ENCODE peak calls at places on chromosomes 11 and 22, in six cellular contexts. W is cardiac muscle cell; C is IMR-90; V is CD8-positive, alpha-beta T cell; J is prostate gland; B is stomach. X is an unnamed sample.

GRCh38 chr11:116835791-116836647 is 1.4 kb downstream of the APOA1 start:
- DNase-seq in J (peak), C (peak), W (peak), B (peak), V (peak), X (peak)

GRCh38 chr11:92675303-92675702 is 294.1 kb upstream of the MTNR1B start:
- DNase-seq in W (no peak), J (no peak), C (no peak), B (no peak), V (no peak), X (no peak)

GRCh38 chr11:12247543-12248287 is 129.7 kb upstream of the PARVA start:
- DNase-seq in C (no peak), J (no peak), W (no peak), B (no peak), V (no peak), X (no peak)

GRCh38 chr22:42645938-42646568 is 3.1 kb downstream of the CYB5R3 start:
- DNase-seq in V (no peak), W (no peak), B (peak), J (peak), C (no peak), X (no peak)

GRCh38 chr11:81112718-81113117 is 1620.9 kb downstream of the FAM181B start:
- DNase-seq in B (no peak), V (no peak), J (no peak), C (no peak), W (no peak), X (no peak)

GRCh38 chr11:100340416-100341323 is 346.4 kb upstream of the ARHGAP42 start:
- DNase-seq in V (no peak), C (no peak), J (no peak), B (no peak), W (peak), X (no peak)

GRCh38 chr11:12435264-12435663 is 57.9 kb downstream of the PARVA start:
- DNase-seq in J (no peak), C (no peak), W (no peak), B (no peak), V (no peak), X (no peak)

GRCh38 chr11:95135155-95135554 is 45.5 kb downstream of the ENDOD1 start:
- DNase-seq in B (peak), J (no peak), C (no peak), V (no peak), W (no peak), X (no peak)

GRCh38 chr11:105838668-105839403 is 183.2 kb downstream of the MSANTD4 start:
- DNase-seq in B (no peak), V (no peak), W (no peak), J (no peak), C (peak), X (no peak)

GRCh38 chr11:126992065-126992803 is 8.3 kb downstream of the KIRREL3 start:
- DNase-seq in V (no peak), C (peak), J (no peak), W (no peak), B (no peak), X (no peak)

GRCh38 chr11:10911907-10912306 is 54.1 kb upstream of the ZBED5 start:
- DNase-seq in J (no peak), W (no peak), C (no peak), V (no peak), B (no peak), X (no peak)

GRCh38 chr11:16978021-16978370 is 36.2 kb downstream of the PLEKHA7 start:
- DNase-seq in B (no peak), W (no peak), J (no peak), C (no peak), V (no peak), X (no peak)

GRCh38 chr11:96008161-96008560 is 84.3 kb upstream of the MTMR2 start:
- DNase-seq in C (peak), J (no peak), W (no peak), B (no peak), V (no peak), X (no peak)

GRCh38 chr11:10017050-10017449 is 277.0 kb downstream of the SBF2 start:
- DNase-seq in C (peak), B (no peak), V (no peak), J (no peak), W (no peak), X (no peak)

GRCh38 chr11:75800728-75801361 is 14.2 kb upstream of the UVRAG start:
- DNase-seq in V (no peak), J (no peak), W (no peak), C (no peak), B (no peak), X (no peak)

GRCh38 chr11:118338637-118339061 is 3.9 kb downstream of the CD3D start:
- DNase-seq in W (no peak), C (no peak), B (peak), V (peak), J (no peak), X (no peak)

GRCh38 chr11:12224537-12224893 is 114.1 kb downstream of the MICAL2 start:
- DNase-seq in B (peak), W (no peak), V (peak), J (peak), C (peak), X (peak)

GRCh38 chr11:71481101-71481960 is 28.3 kb downstream of the NADSYN1 start:
- DNase-seq in W (no peak), V (no peak), J (peak), C (no peak), B (no peak), X (no peak)

GRCh38 chr22:42627981-42628380 is 12.4 kb downstream of the ATP5MGL start:
- DNase-seq in J (no peak), B (no peak), V (no peak), C (no peak), W (no peak), X (no peak)

GRCh38 chr11:128720522-128720985 is 26.7 kb downstream of the FLI1 start:
- DNase-seq in W (peak), V (no peak), B (peak), J (no peak), C (no peak), X (no peak)

GRCh38 chr11:120061036-120061760 is 76.7 kb downstream of the TRIM29 start:
- DNase-seq in C (no peak), V (no peak), B (no peak), J (no peak), W (no peak), X (no peak)

GRCh38 chr22:48475661-48476345 is 1351.9 kb downstream of the BRD1 start:
- DNase-seq in B (no peak), V (no peak), W (no peak), C (no peak), J (no peak), X (peak)

GRCh38 chr11:31625868-31626267 is 116.3 kb downstream of the ELP4 start:
- DNase-seq in V (no peak), C (no peak), W (no peak), B (no peak), J (no peak), X (no peak)

GRCh38 chr22:35459423-35459894 is 59.5 kb downstream of the MCM5 start:
- DNase-seq in J (no peak), B (no peak), C (no peak), V (no peak), W (no peak), X (no peak)

GRCh38 chr11:121095561-121095960 is 5.5 kb upstream of the TECTA start:
- DNase-seq in J (no peak), W (no peak), V (no peak), C (no peak), B (no peak), X (no peak)

GRCh38 chr11:99422581-99423434 is 402.1 kb downstream of the CNTN5 start:
- DNase-seq in C (peak), W (no peak), B (no peak), V (no peak), J (no peak), X (no peak)

DNA sequence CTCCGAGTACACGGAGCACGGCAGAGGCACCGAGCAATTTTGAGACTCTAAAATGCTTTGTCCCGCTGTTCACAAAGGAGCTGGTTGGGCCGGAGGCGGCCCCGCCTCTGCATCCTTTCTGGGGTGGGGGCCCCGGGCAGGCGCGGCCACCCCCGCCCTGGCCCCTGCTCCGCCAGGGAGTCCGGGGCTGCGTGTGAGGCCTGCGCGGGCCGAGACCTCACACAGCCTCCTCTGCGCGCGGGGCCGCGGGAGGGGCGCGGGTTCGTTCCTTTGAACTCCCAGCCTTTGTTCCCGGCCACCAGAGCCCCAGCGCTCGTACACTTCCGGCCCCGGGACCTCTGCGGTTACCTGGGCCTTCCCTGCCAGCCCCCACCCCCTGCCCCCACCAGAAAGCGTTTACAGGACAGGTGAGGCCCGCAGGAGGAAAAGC is 1.6 kb downstream of the FGF19 start:
- DNase-seq in W (no peak), J (no peak), B (no peak), V (no peak), C (no peak), X (no peak)
- H3K4me3 ChIP-seq in W (no peak), J (no peak), B (no peak), V (no peak), C (no peak), X (no peak)

GRCh38 chr11:74709175-74709574 is 22.1 kb downstream of the CHRDL2 start:
- DNase-seq in J (no peak), W (no peak), V (no peak), B (no peak), C (no peak), X (no peak)
- H3K4me3 ChIP-seq in J (no peak), W (no peak), V (no peak), B (no peak), C (no peak), X (no peak)

DNA sequence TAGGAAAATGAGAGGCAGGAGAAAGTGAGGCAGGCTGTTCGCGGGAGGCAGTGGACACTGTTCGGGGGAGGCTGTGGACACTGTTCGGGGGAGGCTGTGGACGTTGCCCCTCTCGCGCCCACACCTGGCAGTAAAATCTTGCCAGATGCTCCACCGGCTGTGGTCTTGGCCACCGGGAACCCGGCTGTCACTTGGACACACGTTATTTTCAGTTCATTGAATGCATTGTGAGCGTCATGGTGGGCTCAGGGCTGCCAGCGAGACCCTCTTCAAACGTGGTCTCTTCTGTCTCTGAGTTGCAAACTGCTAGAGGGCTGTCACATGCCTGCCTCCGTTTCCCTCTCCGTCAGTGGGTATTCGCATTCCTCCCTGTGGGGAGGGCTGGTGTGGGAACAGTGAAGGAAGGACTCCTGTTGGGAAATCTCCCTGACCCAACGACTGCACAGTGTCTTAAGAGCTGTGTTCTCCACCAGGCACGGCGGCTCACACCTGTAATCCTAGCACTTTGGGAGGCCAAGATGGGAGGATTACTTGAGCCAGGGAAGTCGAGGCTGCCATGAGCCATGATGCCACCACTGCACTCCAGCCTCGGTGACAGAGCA is 1.4 kb downstream of the PRR5 start:
- DNase-seq in B (no peak), V (no peak), J (no peak), W (no peak), C (no peak), X (no peak)
- H3K4me3 ChIP-seq in B (peak), V (peak), J (peak), W (peak), C (peak), X (peak)

GRCh38 chr22:26168934-26169311 is 339 bp upstream of the SEZ6L start:
- DNase-seq in C (no peak), B (no peak), V (no peak), W (no peak), J (no peak), X (no peak)
- H3K4me3 ChIP-seq in C (no peak), B (peak), V (no peak), W (peak), J (peak), X (peak)

GRCh38 chr22:38262051-38262795 is 10.6 kb downstream of the TMEM184B start:
- DNase-seq in W (peak), C (no peak), J (peak), V (no peak), B (peak), X (peak)

GRCh38 chr22:38259370-38259769 is 13.4 kb downstream of the TMEM184B start:
- DNase-seq in C (no peak), V (no peak), B (no peak), J (no peak), W (no peak), X (no peak)

GRCh38 chr22:38261478-38261803 is 11.4 kb downstream of the TMEM184B start:
- DNase-seq in J (no peak), C (no peak), V (no peak), B (no peak), W (no peak), X (no peak)

GRCh38 chr22:38258895-38259294 is 13.9 kb downstream of the TMEM184B start:
- DNase-seq in J (no peak), W (no peak), V (no peak), B (no peak), C (peak), X (no peak)

DNA sequence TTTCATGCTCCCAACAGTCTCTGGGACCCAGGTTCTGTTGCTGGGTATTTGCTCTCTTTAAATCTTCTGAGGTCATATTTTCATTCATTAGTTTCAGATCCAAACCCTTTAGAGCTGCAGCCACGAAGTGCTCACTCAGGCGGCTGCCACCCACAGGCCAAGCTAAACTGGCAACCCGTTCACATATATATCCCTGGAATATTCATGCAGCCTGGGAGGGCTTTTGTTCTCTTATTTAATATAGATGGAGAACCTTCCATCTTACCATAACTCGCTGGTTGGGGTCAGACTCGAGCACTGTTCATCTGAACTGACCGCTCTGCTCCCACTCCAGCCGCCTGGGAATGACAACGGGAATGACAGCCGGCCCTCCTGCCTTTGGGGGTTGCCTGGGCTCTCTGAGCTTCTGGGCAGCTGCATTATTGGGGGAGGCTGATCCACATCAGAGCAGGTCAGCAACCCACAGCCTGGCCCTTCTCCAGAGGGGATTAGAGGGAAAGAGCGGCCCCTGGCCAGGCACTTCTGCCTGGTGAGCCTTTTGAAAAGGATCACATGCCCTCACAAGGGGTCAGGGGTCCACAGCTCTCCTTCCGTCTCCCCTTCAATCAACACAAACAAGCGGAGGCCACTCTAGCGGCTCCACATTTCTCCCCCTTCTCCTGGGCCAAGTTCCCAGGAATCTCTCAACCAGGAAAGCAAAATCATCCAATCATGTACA is 11.9 kb downstream of the TMEM184B start:
- DNase-seq in J (no peak), B (no peak), W (no peak), V (no peak), C (peak), X (no peak)
- H3K4me3 ChIP-seq in J (no peak), B (no peak), W (no peak), V (no peak), C (no peak), X (peak)

DNA sequence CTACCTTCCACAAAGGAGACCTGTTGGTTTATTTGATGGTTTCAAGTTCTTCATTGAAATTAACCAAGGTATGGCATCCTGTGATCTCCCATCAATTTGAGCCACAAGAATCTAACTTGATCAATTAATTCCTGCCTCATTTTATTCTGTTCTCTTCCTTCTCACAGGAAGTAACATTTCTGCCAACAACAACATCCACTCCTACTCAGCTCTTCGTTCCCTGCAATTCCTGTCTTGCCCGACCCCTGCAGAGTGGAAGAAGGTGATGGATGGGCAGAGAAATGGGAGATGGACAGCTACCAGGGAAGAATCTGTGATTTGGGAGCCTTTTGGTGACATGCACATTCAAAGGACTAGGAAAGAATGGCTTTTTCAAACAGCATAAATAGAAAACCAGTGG is 112.8 kb upstream of the SEZ6L start:
- DNase-seq in W (no peak), V (no peak), J (no peak), C (no peak), B (no peak), X (no peak)
- H3K4me3 ChIP-seq in W (no peak), V (no peak), J (no peak), C (no peak), B (no peak), X (no peak)

GRCh38 chr11:110250168-110250567 is 46.2 kb downstream of the RDX start:
- DNase-seq in B (no peak), J (no peak), W (no peak), V (no peak), C (no peak), X (no peak)

GRCh38 chr11:110251837-110252236 is 44.6 kb downstream of the RDX start:
- DNase-seq in J (no peak), W (no peak), C (peak), B (peak), V (no peak), X (no peak)

GRCh38 chr11:110253525-110253924 is 42.9 kb downstream of the RDX start:
- DNase-seq in B (no peak), W (no peak), V (no peak), J (no peak), C (no peak), X (no peak)

GRCh38 chr11:110243804-110244203 is 52.6 kb downstream of the RDX start:
- DNase-seq in B (no peak), V (no peak), W (no peak), C (no peak), J (no peak), X (no peak)

GRCh38 chr11:110249066-110249465 is 47.3 kb downstream of the RDX start:
- DNase-seq in C (no peak), B (no peak), V (no peak), W (no peak), J (no peak), X (no peak)
- H3K4me3 ChIP-seq in C (no peak), B (no peak), V (no peak), W (no peak), J (no peak), X (no peak)

GRCh38 chr11:20626279-20626678 is 26.9 kb downstream of the SLC6A5 start:
- DNase-seq in C (no peak), W (no peak), V (no peak), J (no peak), B (no peak), X (no peak)
- H3K4me3 ChIP-seq in C (no peak), W (no peak), V (no peak), J (no peak), B (no peak), X (no peak)

GRCh38 chr11:67441731-67442401 is 1.4 kb downstream of the CORO1B start:
- DNase-seq in B (no peak), C (no peak), V (no peak), W (no peak), J (no peak), X (no peak)
- H3K4me3 ChIP-seq in B (peak), C (no peak), V (no peak), W (no peak), J (no peak), X (no peak)

GRCh38 chr11:69382131-69383128 is 88.5 kb downstream of the MYEOV start:
- DNase-seq in W (no peak), J (no peak), V (no peak), B (peak), C (no peak), X (peak)
- H3K4me3 ChIP-seq in W (no peak), J (no peak), V (no peak), B (no peak), C (no peak), X (peak)

X was measured in upper lobe of right lung.